ENCODE peak calls at places on chromosomes 11 and 22, in six cellular contexts. W, A, I, E, T and Y are unnamed samples.

GRCh38 chr11:70483940-70484339 is 85.6 kb downstream of the CTTN start:
- DNase-seq in I (no peak), A (no peak), E (no peak), T (no peak), W (no peak), Y (no peak)

GRCh38 chr11:78931891-78932290 is 357.2 kb upstream of the NARS2 start:
- DNase-seq in A (no peak), E (no peak), I (no peak), W (no peak), T (no peak), Y (no peak)

GRCh38 chr11:3609416-3610265 is 32.2 kb downstream of the ART5 start:
- DNase-seq in A (peak; percentile 68), T (peak; percentile 45), I (peak; percentile 37), E (no peak), W (peak; percentile 44), Y (peak; percentile 54)

GRCh38 chr11:121575250-121575962 is 122.6 kb upstream of the SORL1-AS1 start:
- DNase-seq in E (no peak), T (peak; percentile 60), W (no peak), I (peak; percentile 81), A (no peak), Y (no peak)

GRCh38 chr11:77126861-77127673 is 979 bp upstream of the MYO7A start:
- DNase-seq in T (peak; percentile 69), E (no peak), W (peak; percentile 72), A (peak; percentile 66), I (peak; percentile 39), Y (peak; percentile 64)

GRCh38 chr22:33812578-33812977 is 107.7 kb downstream of the LARGE1 start:
- DNase-seq in T (no peak), I (no peak), A (no peak), E (no peak), W (no peak), Y (no peak)

GRCh38 chr11:121688860-121689614 is 236.3 kb upstream of the SORL1-AS1 start:
- DNase-seq in E (peak; percentile 17), T (no peak), W (peak; percentile 52), I (no peak), A (peak; percentile 94), Y (no peak)

GRCh38 chr11:130128626-130129025 is 31.0 kb upstream of the ST14 start:
- DNase-seq in A (no peak), E (no peak), I (no peak), W (no peak), T (no peak), Y (no peak)

GRCh38 chr22:30424471-30425326 is 869 bp upstream of the MTFP1 start:
- DNase-seq in A (peak; percentile 63), I (peak; percentile 28), T (no peak), W (peak; percentile 48), E (no peak), Y (no peak)

GRCh38 chr11:48020092-48020755 is 39.9 kb downstream of the PTPRJ start:
- DNase-seq in T (no peak), A (no peak), W (no peak), I (no peak), E (no peak), Y (no peak)

GRCh38 chr11:73716153-73717056 is 44.5 kb downstream of the RAB6A start:
- DNase-seq in W (no peak), I (peak; percentile 2), A (no peak), T (peak; percentile 29), E (no peak), Y (no peak)

GRCh38 chr11:3826721-3827120 is 14.0 kb downstream of the RHOG start:
- DNase-seq in E (no peak), I (no peak), T (no peak), W (no peak), A (no peak), Y (no peak)

GRCh38 chr11:60934091-60934789 is 10.0 kb downstream of the TMEM132A start:
- DNase-seq in I (no peak), T (no peak), A (no peak), W (no peak), E (no peak), Y (no peak)

GRCh38 chr11:132245558-132246385 is 875.4 kb downstream of the NTM start:
- DNase-seq in W (peak; percentile 42), I (no peak), E (no peak), A (no peak), T (no peak), Y (no peak)

GRCh38 chr11:122375687-122376399 is 259.8 kb upstream of the BLID start:
- DNase-seq in A (no peak), T (no peak), I (peak; percentile 75), E (no peak), W (no peak), Y (no peak)

GRCh38 chr22:37182101-37182948 is 5.7 kb downstream of the C1QTNF6 start:
- DNase-seq in A (no peak), T (no peak), E (no peak), W (no peak), I (no peak), Y (no peak)

GRCh38 chr11:30895046-30895445 is 308.9 kb upstream of the MPPED2 start:
- DNase-seq in A (no peak), I (no peak), E (no peak), W (no peak), T (no peak), Y (no peak)

GRCh38 chr11:63978551-63979235 is 4.3 kb downstream of the COX8A start:
- DNase-seq in E (no peak), T (no peak), A (peak; percentile 58), W (peak; percentile 62), I (no peak), Y (no peak)

GRCh38 chr11:63970902-63971301 is 3.5 kb upstream of the COX8A start:
- DNase-seq in T (no peak), I (no peak), W (no peak), A (no peak), E (no peak), Y (no peak)

GRCh38 chr11:63979426-63979825 is 5.0 kb downstream of the COX8A start:
- DNase-seq in W (no peak), I (no peak), T (no peak), A (no peak), E (no peak), Y (no peak)

GRCh38 chr11:63974259-63975143 is at the start of gene COX8A:
- DNase-seq in A (peak; percentile 100), W (peak; percentile 99), E (peak; percentile 98), T (peak; percentile 100), I (peak; percentile 100), Y (peak; percentile 98)
- H3K27ac ChIP-seq in A (peak within 1 kb of the TSS; percentile 61), W (no peak within 1 kb of the TSS), E (peak within 1 kb of the TSS; percentile 88), T (peak within 1 kb of the TSS; percentile 69), I (peak within 1 kb of the TSS; percentile 86), Y (peak within 1 kb of the TSS; percentile 96)

GRCh38 chr11:36976740-36977139 is 378.7 kb upstream of the RAG2 start:
- DNase-seq in A (no peak), W (no peak), I (no peak), E (no peak), T (no peak), Y (no peak)
- H2BK15ac ChIP-seq in A (no peak overlapping the region), W (no peak overlapping the region), I (no peak overlapping the region), E (no peak overlapping the region), T (no peak overlapping the region), Y (no peak overlapping the region)

DNA sequence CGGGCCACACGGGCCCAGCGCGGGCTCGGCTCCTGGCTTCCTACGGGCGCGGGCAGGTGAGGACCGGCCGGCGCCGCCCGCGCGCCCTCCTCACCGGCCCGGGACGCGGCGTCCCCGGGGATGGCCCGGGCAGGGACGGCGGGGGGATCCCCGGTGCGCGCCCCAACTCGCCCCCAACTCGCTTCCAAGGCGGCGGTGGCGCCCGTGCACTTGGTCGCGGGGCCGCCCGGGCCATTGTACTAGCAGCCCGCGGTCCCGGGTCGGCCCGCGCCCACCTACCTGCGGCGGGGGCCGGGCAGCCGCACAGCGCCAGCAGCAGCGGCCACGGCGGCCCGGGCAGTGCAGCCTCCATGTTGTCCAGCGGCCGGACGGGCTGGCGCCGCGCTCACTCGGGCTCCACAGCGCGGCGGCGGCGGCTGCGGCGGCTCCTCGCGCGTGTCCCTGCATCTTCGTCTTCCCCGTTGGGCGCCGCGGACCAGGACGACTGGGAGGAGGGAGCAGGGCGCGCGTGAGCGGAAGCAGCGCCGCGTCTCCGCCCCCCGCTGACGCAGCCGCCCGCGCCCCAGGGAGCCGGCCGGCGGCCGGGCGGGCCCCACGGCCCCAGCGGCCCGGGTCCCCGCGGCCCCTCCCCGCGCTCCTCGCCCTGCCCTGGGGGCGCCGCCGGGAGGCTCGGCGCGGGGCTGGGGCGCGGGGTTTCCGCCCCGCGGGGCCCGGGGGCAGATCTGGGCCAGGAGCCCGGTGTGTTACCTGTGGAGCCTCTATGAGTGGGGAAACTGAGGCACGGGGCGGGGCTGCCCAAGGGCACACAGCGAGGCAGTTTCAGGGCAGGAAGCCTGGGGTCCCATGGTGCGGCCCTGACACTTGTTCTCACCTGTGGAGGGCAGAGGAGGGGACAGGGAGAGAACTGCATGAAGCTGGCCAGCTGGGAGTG is 159.3 kb upstream of the GRK3 start:
- DNase-seq in I (peak; percentile 73), T (peak; percentile 76), E (no peak), W (no peak), A (no peak), Y (no peak)
- H3K27ac ChIP-seq in I (peak overlapping the region; percentile 68), T (no peak overlapping the region), E (no peak overlapping the region), W (no peak overlapping the region), A (no peak overlapping the region), Y (no peak overlapping the region)

GRCh38 chr11:45752136-45752535 is 52.8 kb upstream of the SLC35C1 start:
- DNase-seq in E (no peak), W (no peak), I (no peak), T (no peak), A (no peak), Y (no peak)

GRCh38 chr11:45754746-45755145 is 50.2 kb upstream of the SLC35C1 start:
- DNase-seq in I (no peak), W (no peak), T (peak; percentile 25), E (no peak), A (peak; percentile 29), Y (no peak)

GRCh38 chr11:45755281-45755859 is 49.6 kb upstream of the SLC35C1 start:
- DNase-seq in A (peak; percentile 40), T (no peak), W (no peak), I (no peak), E (no peak), Y (no peak)

GRCh38 chr11:45756384-45757010 is 48.5 kb upstream of the SLC35C1 start:
- DNase-seq in A (peak; percentile 86), I (no peak), W (no peak), E (no peak), T (no peak), Y (no peak)

GRCh38 chr11:45754261-45754709 is 50.7 kb upstream of the SLC35C1 start:
- DNase-seq in W (no peak), A (peak; percentile 89), T (peak; percentile 29), E (no peak), I (peak; percentile 2), Y (no peak)
- H2BK15ac ChIP-seq in W (no peak overlapping the region), A (no peak overlapping the region), T (no peak overlapping the region), E (no peak overlapping the region), I (no peak overlapping the region), Y (no peak overlapping the region)

GRCh38 chr11:115470928-115471327 is 33.3 kb downstream of the CADM1 start:
- DNase-seq in A (no peak), T (no peak), E (no peak), I (no peak), W (no peak), Y (no peak)
- H3K27ac ChIP-seq in A (no peak overlapping the region), T (no peak overlapping the region), E (no peak overlapping the region), I (no peak overlapping the region), W (no peak overlapping the region), Y (no peak overlapping the region)

DNA sequence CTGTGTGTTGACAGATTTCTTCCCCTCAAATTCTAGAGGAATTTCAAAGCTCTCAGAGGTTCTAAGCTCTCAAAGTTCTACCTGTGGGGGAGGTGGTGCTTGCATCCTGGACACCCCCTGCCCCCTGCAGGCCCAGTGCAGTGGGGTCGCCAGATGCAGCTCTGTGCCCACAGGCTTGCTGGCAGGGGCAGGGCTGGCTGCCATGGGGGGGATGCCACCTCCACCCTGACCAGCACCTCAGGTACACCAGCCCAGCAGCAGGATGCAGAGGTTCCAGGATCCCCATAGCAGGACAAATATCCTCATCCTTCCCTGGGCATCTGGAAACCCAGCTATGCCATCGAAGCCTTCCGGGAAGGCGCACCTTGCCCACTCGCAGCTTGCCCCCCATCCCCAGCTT is 91.1 kb downstream of the BRD1 start:
- DNase-seq in E (no peak), A (no peak), W (no peak), I (no peak), T (no peak), Y (no peak)
- H2BK15ac ChIP-seq in E (no peak overlapping the region), A (no peak overlapping the region), W (no peak overlapping the region), I (no peak overlapping the region), T (no peak overlapping the region), Y (no peak overlapping the region)